ENCODE peak calls at places on chromosome 11, in eight cellular contexts. R, X, H, M, J, B, C and T are unnamed samples.

GRCh38 chr11:117064275-117064674 is 34.0 kb downstream of the SIK3 start:
- DNase-seq in R (no peak), X (no peak), H (peak; percentile 20), M (no peak), J (no peak), B (no peak), C (no peak), T (no peak)

GRCh38 chr11:95379460-95379859 is 148.5 kb upstream of the SESN3 start:
- DNase-seq in R (no peak), X (no peak), H (no peak), M (no peak), J (no peak), B (no peak), C (no peak), T (no peak)

GRCh38 chr11:48116843-48117242 is 99.8 kb upstream of the OR4B1 start:
- DNase-seq in R (no peak), X (no peak), H (peak; percentile 36), M (no peak), J (peak; percentile 42), B (no peak), C (peak; percentile 45), T (no peak)

GRCh38 chr11:2524446-2525165 is 79.8 kb downstream of the KCNQ1 start:
- DNase-seq in R (no peak), X (no peak), H (no peak), M (no peak), J (peak; percentile 2), B (peak; percentile 7), C (no peak), T (peak; percentile 1)

GRCh38 chr11:77193915-77194830 is 66.1 kb downstream of the MYO7A start:
- DNase-seq in R (no peak), X (no peak), H (no peak), M (no peak), J (no peak), B (no peak), C (no peak), T (no peak)

GRCh38 chr11:71248251-71248570 is 4.2 kb downstream of the SHANK2 start:
- DNase-seq in R (no peak), X (no peak), H (no peak), M (no peak), J (no peak), B (no peak), C (no peak), T (no peak)

GRCh38 chr11:63613517-63614135 is 607 bp downstream of the PLAAT3 start:
- DNase-seq in R (no peak), X (no peak), H (no peak), M (peak; percentile 54), J (peak; percentile 17), B (no peak), C (no peak), T (peak; percentile 49)

GRCh38 chr11:130817608-130817944 is 98.7 kb downstream of the SNX19 start:
- DNase-seq in R (peak; percentile 52), X (no peak), H (peak; percentile 9), M (no peak), J (no peak), B (no peak), C (no peak), T (no peak)

GRCh38 chr11:66012946-66013761 is 1.3 kb downstream of the CST6 start:
- DNase-seq in R (no peak), X (no peak), H (no peak), M (no peak), J (no peak), B (no peak), C (no peak), T (no peak)

GRCh38 chr11:102305352-102306047 is 11.8 kb upstream of the BIRC3 start:
- DNase-seq in R (no peak), X (no peak), H (no peak), M (no peak), J (no peak), B (no peak), C (no peak), T (no peak)

GRCh38 chr11:44046202-44046601 is 1.6 kb upstream of the ACCSL start:
- DNase-seq in R (no peak), X (no peak), H (no peak), M (no peak), J (no peak), B (no peak), C (no peak), T (no peak)

GRCh38 chr11:44915621-44916020 is 35.1 kb downstream of the TP53I11 start:
- DNase-seq in R (no peak), X (no peak), H (no peak), M (no peak), J (no peak), B (no peak), C (peak; percentile 38), T (no peak)

GRCh38 chr11:135027461-135027860 is 615.4 kb upstream of the B3GAT1 start:
- DNase-seq in R (no peak), X (no peak), H (peak; percentile 65), M (no peak), J (peak; percentile 69), B (peak; percentile 64), C (peak; percentile 7), T (peak; percentile 86)

GRCh38 chr11:43908683-43909082 is 28.1 kb downstream of the ALKBH3 start:
- DNase-seq in R (no peak), X (no peak), H (no peak), M (no peak), J (no peak), B (no peak), C (no peak), T (no peak)

GRCh38 chr11:3126901-3127691 is 38.0 kb downstream of the OSBPL5 start:
- DNase-seq in R (no peak), X (no peak), H (no peak), M (no peak), J (no peak), B (no peak), C (no peak), T (peak; percentile 6)

GRCh38 chr11:38006466-38006865 is 1408.4 kb upstream of the RAG2 start:
- DNase-seq in R (no peak), X (no peak), H (no peak), M (no peak), J (no peak), B (no peak), C (no peak), T (no peak)

GRCh38 chr11:72752088-72752914 is at the start of gene ARAP1:
- DNase-seq in R (no peak), X (no peak), H (peak; percentile 69), M (peak; percentile 93), J (peak; percentile 59), B (peak; percentile 55), C (peak; percentile 86), T (peak; percentile 77)

GRCh38 chr11:126431401-126432064 is 76.0 kb downstream of the ST3GAL4 start:
- DNase-seq in R (peak; percentile 48), X (peak; percentile 94), H (peak; percentile 79), M (no peak), J (no peak), B (no peak), C (no peak), T (no peak)

GRCh38 chr11:62456630-62457029 is 37.8 kb downstream of the SCGB1A1 start:
- DNase-seq in R (no peak), X (no peak), H (no peak), M (no peak), J (no peak), B (no peak), C (no peak), T (no peak)

GRCh38 chr11:69643646-69644045 is 2.7 kb downstream of the CCND1 start:
- DNase-seq in R (no peak), X (no peak), H (peak; percentile 6), M (no peak), J (no peak), B (no peak), C (no peak), T (no peak)
- TF ChIP-seq CTCF in R (no peak), X (no peak), H (no peak), M (no peak), J (peak; percentile 42), B (no peak), C (no peak), T (peak; percentile 4)

DNA sequence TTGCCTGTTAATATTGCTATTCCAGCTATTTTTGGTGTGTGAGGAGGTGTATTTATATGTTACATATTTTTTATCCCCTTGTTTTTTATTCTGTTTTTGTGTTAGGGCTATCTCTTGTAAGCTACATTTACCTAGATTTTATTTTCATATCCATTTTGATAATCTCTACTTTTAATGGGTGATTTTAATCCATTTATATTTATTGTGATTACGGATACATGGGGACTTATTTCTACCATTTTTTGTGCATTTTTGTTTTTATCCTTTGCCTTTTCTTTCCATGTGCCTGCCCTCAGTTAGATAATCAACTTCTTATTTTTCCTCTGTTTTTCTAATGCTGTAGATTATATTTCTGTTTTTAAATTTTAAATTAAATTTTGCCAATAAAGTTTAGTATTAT is 28.3 kb downstream of the PDHX start:
- DNase-seq in R (no peak), X (no peak), H (no peak), M (no peak), J (no peak), B (no peak), C (no peak), T (no peak)
- TF ChIP-seq CTCF in R (no peak), X (no peak), H (no peak), M (no peak), J (no peak), B (no peak), C (no peak), T (no peak)

GRCh38 chr11:1293619-1294015 is 15.8 kb downstream of the TOLLIP start:
- DNase-seq in R (no peak), X (no peak), H (no peak), M (no peak), J (no peak), B (no peak), C (no peak), T (peak; percentile 6)
- TF ChIP-seq CTCF in R (peak; percentile 34), X (no peak), H (peak; percentile 21), M (peak; percentile 49), J (no peak), B (peak; percentile 36), C (no peak), T (no peak)

GRCh38 chr11:112000703-112001102 is 24.5 kb upstream of the DLAT start:
- DNase-seq in R (no peak), X (no peak), H (no peak), M (no peak), J (no peak), B (no peak), C (no peak), T (no peak)

GRCh38 chr11:111999111-111999510 is 26.1 kb upstream of the DLAT start:
- DNase-seq in R (no peak), X (no peak), H (no peak), M (no peak), J (no peak), B (no peak), C (no peak), T (no peak)

GRCh38 chr11:112005422-112006094 is 19.6 kb upstream of the DLAT start:
- DNase-seq in R (no peak), X (no peak), H (no peak), M (no peak), J (no peak), B (no peak), C (no peak), T (no peak)

GRCh38 chr11:112002491-112003216 is 22.6 kb upstream of the DLAT start:
- DNase-seq in R (no peak), X (no peak), H (no peak), M (no peak), J (no peak), B (no peak), C (no peak), T (no peak)

DNA sequence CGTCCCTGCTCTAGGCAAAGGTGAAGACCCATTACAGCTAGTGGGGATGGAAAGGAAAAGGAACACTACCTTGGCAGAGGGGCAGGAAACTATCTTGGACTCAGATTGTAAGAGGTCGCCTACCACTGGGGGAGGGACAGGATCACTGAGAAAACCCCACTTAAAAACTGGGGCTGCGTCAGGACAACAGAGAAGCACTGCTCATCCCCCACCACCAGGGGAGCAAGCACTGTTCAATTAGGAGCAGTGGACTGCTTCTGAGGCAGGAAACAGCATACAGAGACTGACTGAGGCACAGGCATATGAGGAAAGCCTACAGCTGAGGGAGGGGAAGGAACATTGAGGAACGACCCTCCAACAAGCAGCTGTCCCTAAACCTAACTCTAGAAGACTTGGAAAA is 20.8 kb upstream of the DLAT start:
- DNase-seq in R (no peak), X (no peak), H (no peak), M (peak; percentile 58), J (peak; percentile 53), B (no peak), C (peak; percentile 70), T (no peak)
- TF ChIP-seq CTCF in R (peak; percentile 48), X (no peak), H (no peak), M (peak; percentile 85), J (peak; percentile 60), B (peak; percentile 39), C (peak; percentile 79), T (no peak)